ENCODE peak calls at places on chromosomes 1 and 21, in eight cellular contexts. C is CD8-positive, alpha-beta T cell; M is SJSA1; B is pancreas; K is OCI-LY7; S is neural progenitor cell; N is heart left ventricle; Y is ascending aorta. X is an unnamed sample.

GRCh38 chr1:40712997-40713396 is 21.5 kb downstream of the NFYC start:
- DNase-seq in B (no peak), K (peak; percentile 81), S (no peak), Y (no peak), C (peak; percentile 22), N (no peak), M (no peak), X (no peak)

GRCh38 chr21:41767606-41768370 is 936 bp upstream of the RIPK4 start:
- DNase-seq in M (peak; percentile 61), K (no peak), Y (no peak), B (no peak), S (peak; percentile 71), N (no peak), C (no peak), X (no peak)

GRCh38 chr1:37158113-37158749 is 123.9 kb upstream of the GRIK3 start:
- DNase-seq in S (no peak), B (no peak), C (no peak), N (no peak), K (no peak), M (no peak), Y (no peak), X (no peak)

GRCh38 chr1:192170196-192170984 is 12.1 kb downstream of the RGS18 start:
- DNase-seq in K (no peak), S (no peak), B (no peak), C (no peak), Y (no peak), M (no peak), N (no peak), X (no peak)

GRCh38 chr1:193077991-193078390 is 18.6 kb downstream of the RO60 start:
- DNase-seq in K (no peak), Y (no peak), C (no peak), S (no peak), M (no peak), B (no peak), N (no peak), X (no peak)

GRCh38 chr21:39788383-39788782 is 43.4 kb downstream of the IGSF5 start:
- DNase-seq in Y (no peak), M (peak; percentile 60), N (peak; percentile 91), K (no peak), S (peak; percentile 91), B (peak; percentile 88), C (no peak), X (peak; percentile 88)

GRCh38 chr1:47231314-47232186 is 475 bp downstream of the TAL1 start:
- DNase-seq in K (no peak), M (peak; percentile 31), Y (no peak), C (no peak), N (no peak), S (peak; percentile 66), B (no peak), X (no peak)

GRCh38 chr1:236753554-236753953 is 41.5 kb upstream of the MTR start:
- DNase-seq in N (no peak), C (no peak), M (peak; percentile 10), Y (no peak), K (peak; percentile 31), B (no peak), S (peak; percentile 49), X (no peak)

GRCh38 chr1:54575161-54575560 is 27.1 kb downstream of the ACOT11 start:
- DNase-seq in S (no peak), N (peak; percentile 61), C (no peak), K (no peak), M (no peak), B (no peak), Y (no peak), X (no peak)

GRCh38 chr1:247079141-247079874 is 697 bp upstream of the ZNF670 start:
- DNase-seq in Y (no peak), S (peak; percentile 26), K (no peak), N (no peak), B (no peak), M (no peak), C (no peak), X (no peak)

GRCh38 chr1:207404849-207405525 is 49.1 kb upstream of the CR2 start:
- DNase-seq in K (peak; percentile 78), Y (no peak), C (no peak), B (no peak), M (peak; percentile 53), N (no peak), S (peak; percentile 70), X (no peak)

GRCh38 chr1:21022279-21023040 is 154.2 kb downstream of the EIF4G3 start:
- DNase-seq in S (no peak), B (no peak), N (peak; percentile 43), C (peak; percentile 18), K (peak; percentile 11), Y (peak; percentile 36), M (peak; percentile 91), X (peak; percentile 47)

GRCh38 chr1:224114787-224115175 is 870 bp downstream of the FBXO28 start:
- DNase-seq in S (peak; percentile 45), B (no peak), M (peak; percentile 9), K (no peak), C (no peak), Y (no peak), N (no peak), X (no peak)

GRCh38 chr1:55927934-55928333 is 651.4 kb downstream of the PLPP3 start:
- DNase-seq in Y (no peak), K (no peak), S (no peak), M (no peak), B (no peak), N (no peak), C (no peak), X (no peak)

GRCh38 chr1:60876952-60877351 is 205.4 kb upstream of the NFIA start:
- DNase-seq in K (no peak), N (no peak), C (no peak), B (no peak), Y (no peak), M (no peak), S (no peak), X (no peak)

GRCh38 chr1:150155413-150156071 is 5.8 kb downstream of the PLEKHO1 start:
- DNase-seq in B (no peak), S (no peak), M (no peak), Y (no peak), K (no peak), N (no peak), C (no peak), X (no peak)

GRCh38 chr1:150152182-150152536 is 2.4 kb downstream of the PLEKHO1 start:
- DNase-seq in S (no peak), B (no peak), M (no peak), K (no peak), Y (no peak), C (no peak), N (no peak), X (no peak)

GRCh38 chr1:150152772-150153461 is 3.2 kb downstream of the PLEKHO1 start:
- DNase-seq in Y (no peak), M (no peak), B (no peak), N (peak; percentile 42), C (no peak), K (no peak), S (no peak), X (no peak)

GRCh38 chr1:150151291-150152181 is 1.8 kb downstream of the PLEKHO1 start:
- DNase-seq in Y (no peak), K (peak; percentile 74), S (no peak), M (peak; percentile 26), N (no peak), B (peak; percentile 44), C (peak; percentile 84), X (no peak)

DNA sequence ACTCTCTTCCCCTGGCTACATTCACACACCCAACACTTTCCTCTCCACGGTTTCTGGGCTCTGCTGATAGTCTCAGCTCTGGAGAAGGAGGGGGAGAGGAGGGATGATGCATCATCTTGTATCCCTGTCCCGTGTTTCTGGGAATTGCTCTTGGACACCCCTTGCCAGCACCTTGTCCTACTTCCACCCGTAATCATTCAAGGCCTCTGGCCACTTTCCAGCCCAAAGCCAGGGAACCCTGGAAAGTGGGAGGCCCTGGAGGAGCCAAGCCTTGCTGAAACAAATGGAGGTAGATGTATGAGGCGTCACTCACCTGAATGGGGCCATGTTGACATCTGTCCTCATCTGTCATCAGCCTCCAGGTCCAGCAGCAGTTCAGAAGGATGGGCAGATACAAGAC is 4.4 kb downstream of the PLEKHO1 start:
- DNase-seq in M (no peak), Y (no peak), N (peak; percentile 33), C (no peak), K (no peak), B (no peak), S (no peak), X (no peak)
- H3K4me1 ChIP-seq in M (peaks cover 54% of the 10 kb centered on the region), Y (peaks cover 8% of the 10 kb centered on the region), N (peaks cover 3% of the 10 kb centered on the region), C (peaks cover 25% of the 10 kb centered on the region), K (peaks cover 61% of the 10 kb centered on the region), B (no peaks in the 10 kb centered on the region), S (peaks cover 15% of the 10 kb centered on the region), X (peaks cover 84% of the 10 kb centered on the region)

DNA sequence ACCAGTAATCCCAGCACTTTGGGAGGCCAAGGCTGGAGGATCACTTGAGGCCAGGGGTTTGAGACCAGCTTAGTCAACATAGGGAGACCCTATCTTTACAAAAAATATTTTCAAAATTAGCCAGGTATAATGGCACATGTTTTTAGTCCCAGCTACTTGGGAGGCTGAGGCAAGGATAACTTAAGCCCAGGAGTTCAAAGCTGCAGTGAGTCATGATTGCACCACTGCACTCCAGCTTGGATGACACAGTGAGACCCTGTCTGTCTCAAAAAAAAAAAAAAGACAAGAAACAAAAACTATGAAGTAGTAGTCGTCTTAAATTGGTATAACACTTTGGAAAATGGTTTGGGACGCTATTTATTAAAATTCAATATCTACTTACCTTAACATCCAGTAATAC is 7.7 kb downstream of the AIM2 start:
- DNase-seq in N (no peak), S (no peak), K (peak; percentile 26), M (no peak), Y (no peak), B (no peak), C (no peak), X (no peak)
- H3K4me1 ChIP-seq in N (no peaks in the 10 kb centered on the region), S (no peaks in the 10 kb centered on the region), K (peaks cover 88% of the 10 kb centered on the region), M (no peaks in the 10 kb centered on the region), Y (no peaks in the 10 kb centered on the region), B (no peaks in the 10 kb centered on the region), C (peaks cover 14% of the 10 kb centered on the region), X (peaks cover 34% of the 10 kb centered on the region)

GRCh38 chr1:14631421-14631820 is 32.9 kb downstream of the KAZN start:
- DNase-seq in K (no peak), M (no peak), C (no peak), S (no peak), Y (no peak), N (no peak), B (no peak), X (no peak)
- H3K4me1 ChIP-seq in K (no peaks in the 10 kb centered on the region), M (no peaks in the 10 kb centered on the region), C (no peaks in the 10 kb centered on the region), S (peaks cover 28% of the 10 kb centered on the region), Y (no peaks in the 10 kb centered on the region), N (no peaks in the 10 kb centered on the region), B (no peaks in the 10 kb centered on the region), X (no peaks in the 10 kb centered on the region)

GRCh38 chr1:12593621-12594066 is 24.4 kb downstream of the DHRS3 start:
- DNase-seq in C (no peak), Y (peak; percentile 26), B (no peak), N (no peak), M (no peak), S (no peak), K (no peak), X (no peak)

GRCh38 chr1:12594966-12595838 is 22.8 kb downstream of the DHRS3 start:
- DNase-seq in C (peak; percentile 35), S (peak; percentile 79), B (peak; percentile 78), M (no peak), Y (peak; percentile 62), K (no peak), N (peak; percentile 76), X (peak; percentile 87)

GRCh38 chr1:12594490-12594889 is 23.5 kb downstream of the DHRS3 start:
- DNase-seq in K (no peak), C (no peak), N (no peak), Y (no peak), M (no peak), B (no peak), S (no peak), X (no peak)

GRCh38 chr1:12591267-12591938 is 26.6 kb downstream of the DHRS3 start:
- DNase-seq in K (no peak), B (no peak), Y (no peak), M (no peak), C (no peak), S (no peak), N (peak; percentile 80), X (no peak)

GRCh38 chr1:12592496-12592895 is 25.5 kb downstream of the DHRS3 start:
- DNase-seq in M (no peak), N (no peak), C (no peak), B (no peak), S (peak; percentile 42), Y (no peak), K (no peak), X (no peak)
- H3K4me1 ChIP-seq in M (peaks cover 26% of the 10 kb centered on the region), N (peaks cover 8% of the 10 kb centered on the region), C (peaks cover 20% of the 10 kb centered on the region), B (peaks cover 5% of the 10 kb centered on the region), S (peaks cover 14% of the 10 kb centered on the region), Y (peaks cover 34% of the 10 kb centered on the region), K (no peaks in the 10 kb centered on the region), X (peaks cover 42% of the 10 kb centered on the region)

X was measured in left lung.